ENCODE peak calls at places on chromosome 6, in five cellular contexts. L is endothelial cell, U is psoas muscle, F is hepatocyte, S is Right ventricle myocardium inferior. R is an unnamed sample.

GRCh38 chr6:100430962-100431361 is 33.8 kb downstream of the SIM1 start:
- DNase-seq in L (no peak), U (no peak), F (no peak), S (no peak), R (no peak)

GRCh38 chr6:33702345-33702977 is 9.0 kb downstream of the UQCC2 start:
- DNase-seq in L (peak; percentile 40), U (no peak), F (peak; percentile 65), S (peak; percentile 45), R (peak; percentile 51)

GRCh38 chr6:149939909-149940672 is 1.7 kb upstream of the ULBP2 start:
- DNase-seq in L (no peak), U (no peak), F (no peak), S (no peak), R (no peak)

GRCh38 chr6:170147056-170147787 is 143.7 kb downstream of the DLL1 start:
- DNase-seq in L (no peak), U (peak; percentile 70), F (no peak), S (no peak), R (peak; percentile 23)

GRCh38 chr6:10690651-10691445 is 3.6 kb downstream of the C6orf52 start:
- DNase-seq in L (no peak), U (no peak), F (peak; percentile 11), S (no peak), R (no peak)

GRCh38 chr6:113873043-113873667 is 16.0 kb downstream of the MARCKS start:
- DNase-seq in L (no peak), U (no peak), F (peak; percentile 42), S (peak; percentile 58), R (peak; percentile 64)

GRCh38 chr6:77089776-77090175 is 373.5 kb downstream of the HTR1B start:
- DNase-seq in L (no peak), U (no peak), F (no peak), S (no peak), R (no peak)

GRCh38 chr6:6414946-6415345 is 94.5 kb upstream of the F13A1 start:
- DNase-seq in L (no peak), U (no peak), F (no peak), S (no peak), R (no peak)

GRCh38 chr6:158717341-158718328 is 67.8 kb downstream of the SYTL3 start:
- DNase-seq in L (no peak), U (no peak), F (no peak), S (no peak), R (no peak)

GRCh38 chr6:97411610-97412009 is 128.6 kb upstream of the MMS22L start:
- DNase-seq in L (no peak), U (no peak), F (no peak), S (no peak), R (no peak)

GRCh38 chr6:138987299-138987642 is 782 bp downstream of the REPS1 start:
- DNase-seq in L (no peak), U (peak; percentile 65), F (no peak), S (peak; percentile 70), R (peak; percentile 6)

GRCh38 chr6:3307436-3307835 is 48.7 kb downstream of the PSMG4 start:
- DNase-seq in L (no peak), U (no peak), F (no peak), S (no peak), R (no peak)

GRCh38 chr6:43636312-43636667 is 650 bp downstream of the MAD2L1BP start:
- DNase-seq in L (no peak), U (no peak), F (peak; percentile 27), S (no peak), R (no peak)

GRCh38 chr6:35485402-35485877 is 11.4 kb downstream of the TEAD3 start:
- DNase-seq in L (no peak), U (peak; percentile 46), F (peak; percentile 60), S (no peak), R (peak; percentile 65)

GRCh38 chr6:126886106-126886505 is 232.4 kb upstream of the RSPO3 start:
- DNase-seq in L (no peak), U (no peak), F (no peak), S (no peak), R (no peak)

GRCh38 chr6:21791596-21791995 is 198.0 kb downstream of the SOX4 start:
- DNase-seq in L (no peak), U (no peak), F (no peak), S (no peak), R (no peak)